ENCODE peak calls at places on chromosomes 12 and 14, in five cellular contexts. One of them, this sample, is unnamed.

GRCh38 chr12:105267711-105268110 is 31.7 kb upstream of the APPL2 start:
- DNase-seq in WERI-Rb-1: no peak
- DNase-seq in Peyer's patch: no peak
- DNase-seq in breast epithelium: no peak
- DNase-seq in mucosa of descending colon: no peak
- DNase-seq in this sample: no peak

GRCh38 chr14:61183486-61183885 is 97.7 kb downstream of the TMEM30B start:
- DNase-seq in mucosa of descending colon: no peak
- DNase-seq in Peyer's patch: no peak
- DNase-seq in breast epithelium: no peak
- DNase-seq in WERI-Rb-1: no peak
- DNase-seq in this sample: no peak

GRCh38 chr12:106044773-106045172 is 94.0 kb downstream of the NUAK1 start:
- DNase-seq in mucosa of descending colon: no peak
- DNase-seq in breast epithelium: no peak
- DNase-seq in WERI-Rb-1: no peak
- DNase-seq in Peyer's patch: no peak
- DNase-seq in this sample: no peak

GRCh38 chr12:85280138-85280983 is at the start of gene ALX1:
- DNase-seq in mucosa of descending colon: peak; percentile 16
- DNase-seq in breast epithelium: no peak
- DNase-seq in Peyer's patch: no peak
- DNase-seq in WERI-Rb-1: peak; percentile 76
- DNase-seq in this sample: peak; percentile 26

GRCh38 chr12:32450768-32451167 is 51.4 kb downstream of the FGD4 start:
- DNase-seq in WERI-Rb-1: no peak
- DNase-seq in Peyer's patch: no peak
- DNase-seq in breast epithelium: no peak
- DNase-seq in mucosa of descending colon: peak; percentile 38
- DNase-seq in this sample: no peak

GRCh38 chr14:60723218-60724079 is 702 bp downstream of the SIX4 start:
- DNase-seq in WERI-Rb-1: peak; percentile 57
- DNase-seq in Peyer's patch: no peak
- DNase-seq in mucosa of descending colon: peak; percentile 24
- DNase-seq in breast epithelium: peak; percentile 57
- DNase-seq in this sample: no peak

GRCh38 chr12:106128526-106129430 is 10.0 kb downstream of the NUAK1 start:
- DNase-seq in WERI-Rb-1: no peak
- DNase-seq in Peyer's patch: no peak
- DNase-seq in mucosa of descending colon: no peak
- DNase-seq in breast epithelium: no peak
- DNase-seq in this sample: no peak

GRCh38 chr12:104410786-104411185 is 46.0 kb upstream of the CHST11 start:
- DNase-seq in WERI-Rb-1: no peak
- DNase-seq in mucosa of descending colon: no peak
- DNase-seq in breast epithelium: no peak
- DNase-seq in Peyer's patch: no peak
- DNase-seq in this sample: no peak

GRCh38 chr12:14885718-14886201 is at the start of gene MGP:
- DNase-seq in Peyer's patch: peak; percentile 18
- DNase-seq in breast epithelium: peak; percentile 61
- DNase-seq in mucosa of descending colon: peak; percentile 25
- DNase-seq in WERI-Rb-1: no peak
- DNase-seq in this sample: no peak

GRCh38 chr12:127083028-127083949 is 1183.7 kb upstream of the TMEM132C start:
- DNase-seq in breast epithelium: no peak
- DNase-seq in WERI-Rb-1: no peak
- DNase-seq in mucosa of descending colon: peak; percentile 21
- DNase-seq in Peyer's patch: no peak
- DNase-seq in this sample: no peak

GRCh38 chr12:132502149-132502881 is 12.4 kb downstream of the FBRSL1 start:
- DNase-seq in Peyer's patch: no peak
- DNase-seq in mucosa of descending colon: peak; percentile 35
- DNase-seq in breast epithelium: no peak
- DNase-seq in WERI-Rb-1: peak; percentile 77
- DNase-seq in this sample: peak; percentile 72

GRCh38 chr12:51000245-51000644 is 25.9 kb downstream of the SLC11A2 start:
- DNase-seq in mucosa of descending colon: no peak
- DNase-seq in Peyer's patch: no peak
- DNase-seq in WERI-Rb-1: no peak
- DNase-seq in breast epithelium: no peak
- DNase-seq in this sample: no peak

GRCh38 chr14:100122481-100123215 is 36.8 kb downstream of the DEGS2 start:
- DNase-seq in Peyer's patch: no peak
- DNase-seq in WERI-Rb-1: peak; percentile 78
- DNase-seq in breast epithelium: no peak
- DNase-seq in mucosa of descending colon: peak; percentile 51
- DNase-seq in this sample: no peak

GRCh38 chr14:67555518-67556090 is 22.5 kb downstream of the PLEKHH1 start:
- DNase-seq in Peyer's patch: no peak
- DNase-seq in breast epithelium: no peak
- DNase-seq in mucosa of descending colon: no peak
- DNase-seq in WERI-Rb-1: no peak
- DNase-seq in this sample: no peak

GRCh38 chr12:46959484-46959883 is 119.9 kb upstream of the PCED1B start:
- DNase-seq in breast epithelium: no peak
- DNase-seq in Peyer's patch: no peak
- DNase-seq in mucosa of descending colon: no peak
- DNase-seq in WERI-Rb-1: no peak
- DNase-seq in this sample: no peak

GRCh38 chr12:68899251-68899771 is 33.7 kb downstream of the CPM start:
- DNase-seq in breast epithelium: no peak
- DNase-seq in WERI-Rb-1: no peak
- DNase-seq in Peyer's patch: no peak
- DNase-seq in mucosa of descending colon: peak; percentile 87
- DNase-seq in this sample: no peak

GRCh38 chr12:57229634-57230380 is at the start of gene SHMT2:
- DNase-seq in breast epithelium: peak; percentile 87
- DNase-seq in WERI-Rb-1: peak; percentile 97
- DNase-seq in Peyer's patch: peak; percentile 87
- DNase-seq in mucosa of descending colon: peak; percentile 94
- DNase-seq in this sample: peak; percentile 98

GRCh38 chr14:94738097-94738496 is 31.8 kb downstream of the GSC start:
- DNase-seq in mucosa of descending colon: no peak
- DNase-seq in Peyer's patch: no peak
- DNase-seq in WERI-Rb-1: no peak
- DNase-seq in breast epithelium: no peak
- DNase-seq in this sample: no peak

GRCh38 chr12:44875954-44876553 is at the start of gene NELL2:
- DNase-seq in Peyer's patch: peak; percentile 38
- DNase-seq in WERI-Rb-1: peak; percentile 91
- DNase-seq in breast epithelium: no peak
- DNase-seq in mucosa of descending colon: peak; percentile 61
- DNase-seq in this sample: peak; percentile 46

GRCh38 chr12:44874981-44875416 is 1.1 kb downstream of the NELL2 start:
- DNase-seq in breast epithelium: no peak
- DNase-seq in WERI-Rb-1: peak; percentile 23
- DNase-seq in Peyer's patch: no peak
- DNase-seq in mucosa of descending colon: peak; percentile 7
- DNase-seq in this sample: no peak

GRCh38 chr12:44876554-44877275 is 600 bp upstream of the NELL2 start:
- DNase-seq in mucosa of descending colon: peak; percentile 10
- DNase-seq in Peyer's patch: no peak
- DNase-seq in WERI-Rb-1: peak; percentile 85
- DNase-seq in breast epithelium: no peak
- DNase-seq in this sample: no peak

GRCh38 chr12:44875417-44875953 is 630 bp downstream of the NELL2 start:
- DNase-seq in WERI-Rb-1: peak; percentile 52
- DNase-seq in mucosa of descending colon: no peak
- DNase-seq in breast epithelium: no peak
- DNase-seq in Peyer's patch: no peak
- DNase-seq in this sample: no peak

GRCh38 chr12:44873898-44874297 is 2.2 kb downstream of the NELL2 start:
- DNase-seq in mucosa of descending colon: no peak
- DNase-seq in breast epithelium: no peak
- DNase-seq in WERI-Rb-1: no peak
- DNase-seq in Peyer's patch: no peak
- DNase-seq in this sample: no peak
- TF ChIP-seq CTCF in mucosa of descending colon: no peak
- TF ChIP-seq CTCF in breast epithelium: no peak
- TF ChIP-seq CTCF in WERI-Rb-1: peak; percentile 28
- TF ChIP-seq CTCF in Peyer's patch: no peak
- TF ChIP-seq CTCF in this sample: peak; percentile 64

DNA sequence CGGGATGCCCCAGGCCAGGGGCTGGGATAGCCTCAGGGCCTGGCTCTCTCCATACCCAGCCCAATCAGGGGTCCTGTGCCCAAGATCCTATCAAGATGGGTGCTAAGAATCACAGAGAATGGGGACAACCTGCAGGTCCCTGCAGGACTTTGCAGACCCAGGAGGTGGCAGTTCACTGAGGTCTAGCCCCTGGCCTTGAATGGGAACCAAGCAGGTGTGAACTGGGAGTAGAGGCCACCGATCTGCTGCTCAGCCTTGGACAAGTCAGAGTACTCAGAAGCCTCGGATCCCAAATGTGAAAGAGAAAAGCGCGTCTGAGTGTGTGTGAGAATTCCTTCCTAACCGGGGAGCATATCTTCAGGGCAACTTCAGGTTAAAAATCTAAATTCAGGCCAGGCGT is 76.2 kb downstream of the ARL6IP4 start:
- DNase-seq in breast epithelium: no peak
- DNase-seq in Peyer's patch: no peak
- DNase-seq in WERI-Rb-1: no peak
- DNase-seq in mucosa of descending colon: no peak
- DNase-seq in this sample: no peak
- TF ChIP-seq CTCF in breast epithelium: no peak
- TF ChIP-seq CTCF in Peyer's patch: no peak
- TF ChIP-seq CTCF in WERI-Rb-1: no peak
- TF ChIP-seq CTCF in mucosa of descending colon: no peak
- TF ChIP-seq CTCF in this sample: no peak

GRCh38 chr12:77916276-77916675 is 85.6 kb downstream of the NAV3 start:
- DNase-seq in WERI-Rb-1: no peak
- DNase-seq in Peyer's patch: no peak
- DNase-seq in breast epithelium: no peak
- DNase-seq in mucosa of descending colon: no peak
- DNase-seq in this sample: no peak

GRCh38 chr12:77914089-77914488 is 83.4 kb downstream of the NAV3 start:
- DNase-seq in breast epithelium: no peak
- DNase-seq in WERI-Rb-1: no peak
- DNase-seq in Peyer's patch: no peak
- DNase-seq in mucosa of descending colon: no peak
- DNase-seq in this sample: no peak
- TF ChIP-seq CTCF in breast epithelium: no peak
- TF ChIP-seq CTCF in WERI-Rb-1: no peak
- TF ChIP-seq CTCF in Peyer's patch: no peak
- TF ChIP-seq CTCF in mucosa of descending colon: no peak
- TF ChIP-seq CTCF in this sample: no peak

GRCh38 chr14:90691627-90692026 is 124.6 kb downstream of the TTC7B start:
- DNase-seq in WERI-Rb-1: no peak
- DNase-seq in Peyer's patch: no peak
- DNase-seq in breast epithelium: no peak
- DNase-seq in mucosa of descending colon: no peak
- DNase-seq in this sample: no peak
- TF ChIP-seq CTCF in WERI-Rb-1: no peak
- TF ChIP-seq CTCF in Peyer's patch: no peak
- TF ChIP-seq CTCF in breast epithelium: no peak
- TF ChIP-seq CTCF in mucosa of descending colon: no peak
- TF ChIP-seq CTCF in this sample: no peak

GRCh38 chr14:103091883-103092222 is 2.7 kb upstream of the EXOC3L4 start:
- DNase-seq in mucosa of descending colon: no peak
- DNase-seq in breast epithelium: no peak
- DNase-seq in Peyer's patch: no peak
- DNase-seq in WERI-Rb-1: no peak
- DNase-seq in this sample: no peak
- TF ChIP-seq CTCF in mucosa of descending colon: no peak
- TF ChIP-seq CTCF in breast epithelium: no peak
- TF ChIP-seq CTCF in Peyer's patch: no peak
- TF ChIP-seq CTCF in WERI-Rb-1: no peak
- TF ChIP-seq CTCF in this sample: no peak

DNA sequence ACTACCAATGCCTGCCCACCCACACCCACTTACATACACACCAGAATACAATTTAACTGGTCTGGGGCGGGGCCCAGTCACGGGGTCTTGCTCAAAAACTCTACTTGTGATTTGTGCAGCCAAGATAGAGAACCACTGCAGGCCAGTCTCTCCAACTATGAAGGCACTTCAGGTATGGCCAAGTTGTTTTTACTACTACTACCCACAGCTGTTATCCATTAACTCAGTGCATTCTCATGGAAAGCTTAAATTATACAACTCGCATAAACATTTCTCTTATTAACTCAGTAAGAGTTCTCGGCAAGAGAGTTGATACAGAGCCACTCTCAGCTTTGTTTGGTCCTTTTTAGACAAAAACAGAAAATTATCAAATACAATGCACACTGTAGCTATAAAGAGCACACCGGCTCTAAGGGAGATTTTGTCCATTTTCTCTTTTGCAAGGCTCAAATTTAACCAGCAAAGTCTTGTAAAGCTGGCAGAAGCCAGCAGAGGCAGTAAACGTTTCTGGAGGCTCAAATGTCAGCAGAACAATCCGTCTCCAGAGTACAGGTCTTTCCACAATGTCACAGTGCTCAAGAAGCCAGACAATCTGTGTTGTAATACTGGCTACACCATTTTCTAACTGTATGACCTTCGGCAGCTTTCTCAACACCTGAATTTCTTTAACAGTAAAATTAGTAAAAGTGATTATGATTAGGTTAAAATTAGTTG is 85.9 kb downstream of the PTGER2 start:
- DNase-seq in Peyer's patch: no peak
- DNase-seq in WERI-Rb-1: no peak
- DNase-seq in breast epithelium: no peak
- DNase-seq in mucosa of descending colon: peak; percentile 50
- DNase-seq in this sample: no peak
- TF ChIP-seq CTCF in Peyer's patch: no peak
- TF ChIP-seq CTCF in WERI-Rb-1: no peak
- TF ChIP-seq CTCF in breast epithelium: no peak
- TF ChIP-seq CTCF in mucosa of descending colon: no peak
- TF ChIP-seq CTCF in this sample: no peak

GRCh38 chr12:56206373-56207166 is 15.2 kb downstream of the RNF41 start:
- DNase-seq in breast epithelium: peak; percentile 55
- DNase-seq in Peyer's patch: peak; percentile 60
- DNase-seq in WERI-Rb-1: peak; percentile 83
- DNase-seq in mucosa of descending colon: peak; percentile 85
- DNase-seq in this sample: no peak
- TF ChIP-seq CTCF in breast epithelium: peak; percentile 25
- TF ChIP-seq CTCF in Peyer's patch: peak; percentile 29
- TF ChIP-seq CTCF in WERI-Rb-1: peak; percentile 91
- TF ChIP-seq CTCF in mucosa of descending colon: peak; percentile 42
- TF ChIP-seq CTCF in this sample: peak; percentile 59

This sample was measured in D721Med.